ENCODE peak calls at places on chromosomes 3 and 15, in five cellular contexts. F is HFFc6, U is pancreas, A is fibroblast of lung, E is mammary epithelial cell. Q is an unnamed sample.

GRCh38 chr3:56870436-56870835 is 68.7 kb upstream of the ARHGEF3 start:
- DNase-seq in F (peak; percentile 38), U (no peak), A (peak; percentile 31), E (peak; percentile 46), Q (no peak)

GRCh38 chr15:87604857-87605446 is 651.6 kb downstream of the NTRK3 start:
- DNase-seq in F (no peak), U (no peak), A (no peak), E (peak; percentile 17), Q (no peak)

GRCh38 chr3:189276481-189277190 is 104.9 kb downstream of the TPRG1 start:
- DNase-seq in F (peak; percentile 72), U (no peak), A (peak; percentile 86), E (peak; percentile 60), Q (no peak)

GRCh38 chr3:21894459-21895083 is 143.6 kb upstream of the ZNF385D start:
- DNase-seq in F (peak; percentile 14), U (no peak), A (peak; percentile 13), E (no peak), Q (no peak)

GRCh38 chr15:84684092-84684491 is 26.1 kb upstream of the NMB start:
- DNase-seq in F (no peak), U (no peak), A (peak; percentile 63), E (peak; percentile 61), Q (no peak)

GRCh38 chr3:50655009-50655830 is 19.5 kb upstream of the DOCK3 start:
- DNase-seq in F (peak; percentile 16), U (peak; percentile 16), A (no peak), E (peak; percentile 12), Q (no peak)

GRCh38 chr3:197541756-197542539 is 13.8 kb downstream of the BDH1 start:
- DNase-seq in F (peak; percentile 53), U (no peak), A (peak; percentile 50), E (no peak), Q (no peak)

GRCh38 chr3:170080605-170081004 is 42.8 kb downstream of the GPR160 start:
- DNase-seq in F (no peak), U (no peak), A (no peak), E (no peak), Q (no peak)

GRCh38 chr15:33678606-33679005 is 289.7 kb upstream of the CHRM5 start:
- DNase-seq in F (no peak), U (no peak), A (no peak), E (no peak), Q (no peak)

GRCh38 chr3:47664519-47664918 is 85.9 kb upstream of the CSPG5 start:
- DNase-seq in F (peak; percentile 9), U (no peak), A (peak; percentile 41), E (no peak), Q (no peak)

GRCh38 chr3:148873270-148873927 is 8.3 kb downstream of the CPA3 start:
- DNase-seq in F (no peak), U (no peak), A (peak; percentile 31), E (no peak), Q (no peak)

GRCh38 chr3:70911719-70912118 is 599.3 kb upstream of the MDFIC2 start:
- DNase-seq in F (no peak), U (no peak), A (no peak), E (no peak), Q (no peak)

GRCh38 chr15:49619226-49619625 is 1.4 kb downstream of the FAM227B start:
- DNase-seq in F (no peak), U (no peak), A (no peak), E (no peak), Q (no peak)

GRCh38 chr15:49622561-49622960 is 1.7 kb downstream of the DTWD1 start:
- DNase-seq in F (no peak), U (no peak), A (peak; percentile 29), E (no peak), Q (no peak)

GRCh38 chr15:49621327-49622210 is 721 bp downstream of the DTWD1 start:
- DNase-seq in F (no peak), U (no peak), A (peak; percentile 29), E (peak; percentile 9), Q (no peak)

GRCh38 chr15:49620174-49620573 is 444 bp downstream of the FAM227B start:
- DNase-seq in F (no peak), U (no peak), A (peak; percentile 41), E (peak; percentile 17), Q (no peak)

DNA sequence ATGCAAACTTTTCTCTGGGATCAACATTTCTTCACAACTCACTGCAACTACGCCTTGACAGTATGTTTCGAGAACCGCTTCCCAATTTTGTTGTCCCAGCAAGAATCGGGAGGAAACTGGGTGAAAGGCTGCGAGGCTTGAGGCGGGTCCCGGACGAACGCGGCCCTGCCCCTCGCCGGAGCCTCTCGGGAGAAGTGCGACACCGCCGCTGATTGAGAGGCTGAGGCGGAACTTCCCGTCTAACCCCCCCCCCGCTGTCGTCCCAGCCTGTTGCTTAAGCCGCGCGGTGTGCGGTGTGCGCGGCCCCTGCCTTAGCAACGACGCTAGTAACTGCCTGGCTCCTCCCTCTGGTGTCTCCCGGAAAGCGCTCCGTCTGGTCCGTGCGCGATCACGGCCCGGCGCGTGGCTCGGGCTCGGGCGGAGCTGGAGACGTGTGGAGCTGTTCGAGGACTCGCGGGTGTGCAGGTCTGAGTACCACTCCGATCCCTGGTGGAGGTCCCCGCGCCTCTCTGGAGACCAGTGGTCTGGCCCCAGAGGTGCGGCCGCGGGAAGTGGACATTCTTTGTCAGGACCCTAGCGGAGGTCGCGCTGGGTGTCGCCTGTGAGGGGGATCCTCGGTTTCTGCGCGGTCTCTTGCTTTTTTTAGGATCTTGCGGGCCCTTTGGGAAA is at the start of the genes DTWD1 and FAM227B:
- DNase-seq in F (peak; percentile 95), U (peak; percentile 94), A (peak; percentile 99), E (peak; percentile 97), Q (peak; percentile 99)
- TF ChIP-seq CTCF in F (no peak), U (no peak), A (no peak), E (no peak), Q (no peak)

GRCh38 chr3:127102587-127102986 is 90.3 kb upstream of the PRR23E start:
- DNase-seq in F (no peak), U (no peak), A (no peak), E (no peak), Q (no peak)
- TF ChIP-seq CTCF in F (no peak), U (no peak), A (no peak), E (no peak), Q (no peak)

DNA sequence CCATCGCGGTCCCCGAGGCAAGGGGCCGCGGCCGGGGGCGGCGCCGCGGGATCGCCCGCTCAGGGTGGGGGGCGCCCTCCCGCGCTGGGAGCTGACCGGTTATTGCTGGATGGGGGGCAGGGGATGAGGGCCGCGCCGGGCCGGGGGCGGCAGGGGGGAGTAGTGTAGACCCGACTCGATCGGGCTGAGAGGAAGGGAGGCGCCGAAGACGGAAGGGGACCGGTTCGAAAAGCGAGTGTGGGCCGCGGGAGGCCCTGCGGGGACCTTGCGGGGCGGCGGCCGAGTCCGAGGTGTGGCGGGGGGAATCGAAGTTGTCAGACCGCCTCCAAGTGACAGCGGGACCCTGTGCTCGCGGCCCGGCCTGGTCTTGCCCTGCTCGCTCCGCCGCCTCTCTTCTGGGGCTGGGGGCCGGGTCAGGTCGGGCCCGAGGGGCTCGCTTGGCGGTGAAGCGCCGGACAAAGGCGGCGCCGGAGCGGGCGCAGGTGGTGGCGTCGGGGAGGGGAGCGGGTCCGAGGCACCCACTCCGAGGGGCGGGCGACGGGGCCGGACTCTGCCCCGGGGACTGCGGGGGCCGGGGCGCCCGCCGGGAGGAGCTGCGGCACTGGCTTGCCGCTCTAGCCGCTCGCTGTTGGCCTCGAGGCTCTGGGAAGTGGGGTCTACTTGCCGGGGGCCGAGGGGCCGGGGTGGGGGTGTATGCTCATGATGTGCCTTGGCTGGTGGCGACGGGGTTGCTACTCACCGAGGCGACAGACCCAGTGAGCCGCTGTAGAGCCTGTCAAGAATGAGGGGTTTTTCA is 1.2 kb downstream of the BAHD1 start:
- DNase-seq in F (no peak), U (peak; percentile 76), A (no peak), E (no peak), Q (no peak)
- TF ChIP-seq CTCF in F (peak; percentile 38), U (no peak), A (peak; percentile 16), E (no peak), Q (no peak)

GRCh38 chr15:39171944-39172368 is 408.9 kb upstream of the THBS1 start:
- DNase-seq in F (peak; percentile 96), U (peak; percentile 55), A (peak; percentile 97), E (peak; percentile 97), Q (peak; percentile 52)
- TF ChIP-seq CTCF in F (peak; percentile 81), U (no peak), A (peak; percentile 37), E (peak; percentile 67), Q (peak; percentile 42)

GRCh38 chr3:159991591-159991990 is 3.0 kb downstream of the IL12A start:
- DNase-seq in F (no peak), U (no peak), A (no peak), E (no peak), Q (no peak)

GRCh38 chr3:159987291-159987711 is 1.3 kb upstream of the IL12A start:
- DNase-seq in F (peak; percentile 38), U (no peak), A (peak; percentile 62), E (peak; percentile 74), Q (no peak)

GRCh38 chr3:159988617-159989251 is at the start of gene IL12A:
- DNase-seq in F (peak; percentile 42), U (peak; percentile 95), A (peak; percentile 62), E (peak; percentile 54), Q (peak; percentile 88)

GRCh38 chr3:159992601-159993000 is 4.0 kb downstream of the IL12A start:
- DNase-seq in F (no peak), U (no peak), A (no peak), E (no peak), Q (no peak)

DNA sequence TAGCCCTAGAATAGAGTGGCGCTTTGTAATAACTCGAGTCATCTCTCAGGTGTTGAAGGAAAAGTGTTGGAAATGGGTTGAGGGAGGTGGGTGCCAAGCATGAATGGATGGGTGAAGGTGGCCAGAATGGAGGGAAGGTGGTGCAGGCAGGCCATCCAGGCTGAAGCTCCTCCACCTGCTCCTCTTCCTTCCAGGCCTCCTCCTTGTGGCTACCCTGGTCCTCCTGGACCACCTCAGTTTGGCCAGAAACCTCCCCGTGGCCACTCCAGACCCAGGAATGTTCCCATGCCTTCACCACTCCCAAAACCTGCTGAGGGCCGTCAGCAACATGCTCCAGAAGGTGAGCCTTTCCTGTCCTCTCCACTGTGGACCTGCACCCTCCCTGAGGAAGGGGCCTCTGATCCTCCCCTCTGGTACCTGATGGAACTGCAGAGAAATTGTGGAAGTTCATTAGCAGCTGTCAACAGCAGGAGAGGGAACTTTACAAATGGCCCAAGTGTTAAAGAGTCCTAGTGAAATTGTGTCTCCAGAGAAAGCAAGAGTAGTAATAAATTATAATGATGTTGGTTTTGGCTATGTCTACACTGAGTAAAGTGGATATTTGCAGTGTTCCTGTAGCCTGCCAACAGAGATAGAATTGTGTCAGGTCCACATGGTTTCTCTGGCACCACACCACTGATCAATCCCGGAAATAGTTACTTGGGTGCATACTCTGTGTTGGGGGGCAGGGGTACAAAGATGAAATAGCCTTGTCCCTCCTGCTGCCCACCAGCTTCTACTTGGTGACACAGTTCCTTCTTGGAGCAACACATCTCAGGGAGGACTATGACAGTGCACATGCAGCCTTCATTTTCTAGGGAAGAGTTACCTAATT is 1.6 kb downstream of the IL12A start:
- DNase-seq in F (no peak), U (no peak), A (no peak), E (no peak), Q (no peak)
- TF ChIP-seq CTCF in F (no peak), U (no peak), A (no peak), E (no peak), Q (no peak)

GRCh38 chr15:47988564-47988963 is 132.2 kb upstream of the SLC24A5 start:
- DNase-seq in F (no peak), U (no peak), A (no peak), E (no peak), Q (no peak)
- TF ChIP-seq CTCF in F (no peak), U (no peak), A (no peak), E (peak; percentile 35), Q (no peak)

Q was measured in lower lobe of right lung.